ENCODE peak calls at places on chromosomes 11 and 22, in five cellular contexts. B, U, P, Q and L are unnamed samples.

GRCh38 chr11:73262851-73263495 is 9.2 kb upstream of the P2RY6 start:
- DNase-seq in P (no peak), U (peak; percentile 25), Q (no peak), B (no peak), L (no peak)

GRCh38 chr11:15276616-15277015 is 161.9 kb downstream of the INSC start:
- DNase-seq in P (no peak), U (no peak), B (peak; percentile 24), Q (no peak), L (no peak)

GRCh38 chr11:1217151-1217550 is 5.7 kb upstream of the MUC5B start:
- DNase-seq in Q (no peak), U (no peak), P (no peak), B (no peak), L (peak; percentile 19)

GRCh38 chr11:32172771-32173170 is 81.9 kb downstream of the RCN1 start:
- DNase-seq in B (no peak), P (no peak), Q (no peak), U (no peak), L (peak; percentile 19)

GRCh38 chr11:36333897-36334296 is 37.8 kb downstream of the PRR5L start:
- DNase-seq in Q (no peak), B (no peak), U (peak; percentile 72), P (no peak), L (peak; percentile 29)

GRCh38 chr11:29534831-29535230 is 482.0 kb downstream of the KCNA4 start:
- DNase-seq in U (no peak), P (no peak), B (no peak), Q (no peak), L (no peak)

GRCh38 chr11:83544871-83545270 is 258.7 kb upstream of the CCDC90B start:
- DNase-seq in P (no peak), U (no peak), B (no peak), Q (no peak), L (no peak)

GRCh38 chr11:128496249-128496648 is 91.1 kb downstream of the ETS1 start:
- DNase-seq in U (no peak), Q (no peak), P (no peak), B (no peak), L (no peak)

GRCh38 chr22:17772963-17773605 is 1.2 kb downstream of the BID start:
- DNase-seq in U (no peak), B (peak; percentile 50), P (no peak), Q (no peak), L (peak; percentile 78)

GRCh38 chr11:93719310-93719709 is 22.0 kb downstream of the TAF1D start:
- DNase-seq in B (no peak), Q (no peak), U (no peak), P (no peak), L (no peak)

GRCh38 chr11:31757245-31757835 is 53.8 kb downstream of the PAX6 start:
- DNase-seq in B (no peak), P (no peak), U (no peak), Q (no peak), L (no peak)

DNA sequence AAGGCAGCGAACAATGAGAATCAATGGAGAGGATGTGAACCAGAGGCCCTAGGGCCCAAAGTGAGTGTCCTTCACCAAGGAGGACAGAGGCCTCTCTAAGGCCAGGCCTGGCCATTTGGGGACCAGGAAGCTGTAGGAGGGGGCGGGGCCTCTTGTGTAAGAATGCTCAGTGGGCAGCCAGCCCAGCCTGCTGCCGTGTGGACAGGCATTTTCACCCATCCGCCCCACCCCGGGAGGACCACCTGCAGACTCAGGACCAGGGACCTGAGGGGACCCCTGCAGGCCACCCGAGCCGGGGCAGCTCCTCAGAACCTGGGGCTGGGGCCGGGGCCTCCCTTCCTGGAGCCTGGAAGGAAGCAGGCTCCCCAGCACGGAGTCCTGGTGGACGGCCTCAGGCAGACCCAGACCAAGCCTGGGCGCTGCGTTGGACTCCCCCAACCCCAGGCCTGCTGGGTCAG is 1.7 kb upstream of the TRABD start:
- DNase-seq in Q (peak; percentile 70), B (peak; percentile 74), P (no peak), U (no peak), L (peak; percentile 77)
- H3K4me3 ChIP-seq in Q (no peak overlapping the region), B (no peak overlapping the region), P (no peak overlapping the region), U (no peak overlapping the region), L (no peak overlapping the region)

DNA sequence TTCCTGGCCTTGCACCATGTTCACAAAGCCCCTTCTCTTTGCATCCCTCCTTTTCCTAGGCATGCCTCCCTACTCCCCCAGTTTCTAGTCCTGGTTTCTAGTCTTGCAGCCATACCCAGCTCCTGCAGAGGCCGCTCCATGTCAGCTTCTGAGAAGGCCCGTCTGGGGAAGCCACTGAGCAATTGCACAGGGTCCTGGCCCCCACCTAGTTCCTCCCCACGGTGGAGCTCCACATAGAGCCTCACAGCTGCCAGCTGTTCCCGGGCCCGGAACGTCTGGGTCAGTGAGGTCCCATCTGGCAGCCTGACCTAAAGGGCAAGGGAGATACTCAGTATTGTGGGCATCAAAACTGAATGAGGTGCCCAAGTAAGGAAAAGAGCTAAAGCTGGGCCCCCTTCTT is 2.2 kb downstream of the UBXN1 start:
- DNase-seq in P (no peak), U (no peak), Q (no peak), B (no peak), L (peak; percentile 43)
- H3K4me3 ChIP-seq in P (no peak overlapping the region), U (no peak overlapping the region), Q (no peak overlapping the region), B (no peak overlapping the region), L (no peak overlapping the region)

GRCh38 chr11:114163231-114163631 is 103.7 kb downstream of the ZBTB16 start:
- DNase-seq in P (no peak), U (peak; percentile 44), B (peak; percentile 68), Q (peak; percentile 73), L (no peak)
- H3K4me3 ChIP-seq in P (peak overlapping the region; percentile 23), U (peak overlapping the region; percentile 15), B (no peak overlapping the region), Q (no peak overlapping the region), L (no peak overlapping the region)

DNA sequence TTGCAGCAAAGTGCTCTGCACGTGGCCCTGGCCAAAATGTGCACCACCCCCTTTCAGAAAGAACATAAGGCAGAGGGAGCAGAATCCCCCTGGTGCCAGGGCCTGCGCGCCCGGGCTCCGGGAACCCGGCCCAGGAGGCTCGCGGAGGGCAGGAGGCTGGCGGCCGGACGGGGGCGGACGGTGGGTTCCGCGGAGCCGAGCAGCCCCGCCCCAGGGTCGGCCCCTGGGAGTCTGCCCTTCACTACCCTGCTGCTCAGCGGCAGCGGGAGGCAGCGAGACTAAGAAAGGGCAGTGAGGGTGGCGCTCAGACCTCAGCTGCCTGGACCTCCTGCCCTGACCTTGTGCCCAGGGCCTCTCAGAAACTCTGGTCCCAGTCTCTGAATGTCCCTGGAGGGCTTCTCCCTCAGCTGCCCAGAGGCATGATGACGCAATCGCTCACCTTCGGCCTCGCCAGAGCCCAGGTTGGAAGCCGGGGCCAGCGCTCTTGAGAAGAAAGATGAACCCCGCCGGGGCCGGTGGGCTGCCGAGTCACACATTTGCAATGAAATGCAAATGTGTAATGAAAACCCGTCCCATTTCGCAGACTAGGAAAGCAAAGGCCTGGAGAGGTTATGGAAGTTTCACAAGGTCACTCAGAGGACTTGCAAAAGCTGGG is 1.1 kb upstream of the CLMP start:
- DNase-seq in Q (no peak), P (no peak), U (no peak), B (no peak), L (peak; percentile 88)
- H3K4me3 ChIP-seq in Q (no peak overlapping the region), P (peak overlapping the region; percentile 94), U (no peak overlapping the region), B (no peak overlapping the region), L (peak overlapping the region; percentile 68)

DNA sequence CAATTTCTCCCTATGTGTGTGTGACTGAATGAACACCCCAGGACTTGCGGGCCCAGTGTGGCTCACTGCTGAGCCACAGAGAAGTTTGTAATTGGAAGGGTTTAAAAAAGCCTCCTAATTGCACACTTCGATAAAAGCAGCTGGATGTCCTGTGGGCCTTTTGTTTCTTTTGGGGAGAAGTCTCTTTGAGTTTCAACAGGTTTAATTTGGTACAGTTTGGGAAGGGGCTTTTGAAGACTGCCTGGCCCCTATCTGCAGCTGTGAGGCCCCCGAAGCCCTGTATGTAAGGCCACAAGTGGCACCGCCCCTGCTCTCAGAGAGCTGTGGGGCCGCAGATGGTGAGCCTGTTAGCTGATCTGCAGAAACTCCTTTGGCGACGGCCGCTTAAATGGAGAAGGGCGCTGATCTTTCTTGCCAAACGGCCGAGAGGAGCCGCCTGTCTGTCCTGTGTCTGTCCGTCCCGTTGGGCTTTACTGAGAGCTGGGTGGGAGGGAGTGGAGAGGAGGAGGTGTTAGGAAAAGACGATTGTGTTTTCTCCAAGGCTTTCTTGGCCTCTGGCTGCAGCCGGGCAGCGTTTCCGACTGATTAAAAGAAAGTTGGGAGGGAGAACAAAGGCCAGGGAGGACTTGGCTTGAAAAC is 2.1 kb downstream of the FBLN1 start:
- DNase-seq in U (no peak), Q (peak; percentile 43), B (peak; percentile 54), P (no peak), L (peak; percentile 72)
- H3K4me3 ChIP-seq in U (peak overlapping the region; percentile 58), Q (peak overlapping the region; percentile 39), B (peak overlapping the region; percentile 94), P (peak overlapping the region; percentile 95), L (peak overlapping the region; percentile 74)

GRCh38 chr11:102345923-102346322 is 1.1 kb upstream of the BIRC2 start:
- DNase-seq in P (no peak), Q (no peak), U (peak; percentile 67), B (peak; percentile 13), L (no peak)
- H3K4me3 ChIP-seq in P (peak overlapping the region; percentile 90), Q (peak overlapping the region; percentile 93), U (peak overlapping the region; percentile 95), B (peak overlapping the region; percentile 77), L (no peak overlapping the region)

DNA sequence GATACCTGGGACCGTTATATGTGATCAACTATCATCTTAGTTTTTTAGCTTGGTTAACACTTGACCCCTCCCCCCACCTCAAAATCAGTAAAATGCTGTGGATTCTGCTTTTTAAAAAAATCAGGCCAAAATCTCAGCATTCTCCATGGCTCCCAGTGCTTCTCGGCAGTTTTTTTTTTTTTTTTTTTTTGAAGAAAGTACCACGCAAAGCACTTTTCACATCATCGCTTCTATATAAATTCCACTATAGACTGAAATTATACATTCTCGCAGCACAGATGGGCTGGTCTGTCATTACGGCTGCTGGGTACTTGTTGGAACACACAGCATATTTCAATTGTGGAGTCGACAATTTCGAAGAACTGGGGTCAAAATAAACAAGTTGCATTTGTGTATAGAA is 67.7 kb upstream of the PPARA start:
- DNase-seq in Q (no peak), P (no peak), B (no peak), U (no peak), L (no peak)
- H3K4me3 ChIP-seq in Q (peak overlapping the region; percentile 1), P (no peak overlapping the region), B (no peak overlapping the region), U (peak overlapping the region; percentile 73), L (no peak overlapping the region)